ENCODE peak calls at places on chromosomes 13 and 19, in seven cellular contexts. H is tibial nerve, X is progenitor cell of endocrine pancreas, Y is HuH-7, B is COR-L47, N is NCI-H82, C is HFFc6. A is an unnamed sample.

GRCh38 chr13:24040835-24041234 is 119.7 kb upstream of the SPATA13 start:
- DNase-seq in H (no peak), X (no peak), Y (no peak), B (peak; percentile 64), N (no peak), C (no peak), A (no peak)

GRCh38 chr19:4573682-4574081 is 14.2 kb upstream of the SEMA6B start:
- DNase-seq in H (no peak), X (no peak), Y (no peak), B (no peak), N (no peak), C (no peak), A (no peak)

GRCh38 chr19:7552781-7553180 is 17.3 kb downstream of the PNPLA6 start:
- DNase-seq in H (no peak), X (no peak), Y (no peak), B (no peak), N (no peak), C (no peak), A (no peak)

GRCh38 chr13:32390484-32390883 is 37.4 kb downstream of the N4BP2L1 start:
- DNase-seq in H (no peak), X (no peak), Y (no peak), B (no peak), N (no peak), C (no peak), A (no peak)

GRCh38 chr19:49488863-49489537 is 1.6 kb downstream of the RPL13A start:
- DNase-seq in H (no peak), X (no peak), Y (no peak), B (no peak), N (peak; percentile 23), C (no peak), A (no peak)

GRCh38 chr13:47455581-47455980 is 545.5 kb downstream of the SUCLA2 start:
- DNase-seq in H (no peak), X (no peak), Y (no peak), B (no peak), N (peak; percentile 7), C (peak; percentile 21), A (no peak)

GRCh38 chr19:5086725-5087439 is 118.0 kb downstream of the KDM4B start:
- DNase-seq in H (no peak), X (no peak), Y (no peak), B (peak; percentile 50), N (no peak), C (no peak), A (no peak)

GRCh38 chr19:44626067-44626624 is 12.8 kb downstream of the IGSF23 start:
- DNase-seq in H (no peak), X (no peak), Y (no peak), B (no peak), N (no peak), C (peak; percentile 93), A (peak; percentile 93)

GRCh38 chr19:39951686-39952085 is 17.3 kb upstream of the FCGBP start:
- DNase-seq in H (no peak), X (no peak), Y (no peak), B (no peak), N (no peak), C (peak; percentile 28), A (peak; percentile 69)

GRCh38 chr19:35712910-35713845 is 4.6 kb upstream of the KMT2B start:
- DNase-seq in H (no peak), X (no peak), Y (no peak), B (no peak), N (no peak), C (no peak), A (no peak)

GRCh38 chr19:52351512-52351911 is 15.5 kb downstream of the ZNF610 start:
- DNase-seq in H (no peak), X (peak; percentile 15), Y (no peak), B (peak; percentile 13), N (peak; percentile 15), C (no peak), A (no peak)

GRCh38 chr13:44211286-44211685 is 162.3 kb upstream of the SERP2 start:
- DNase-seq in H (no peak), X (no peak), Y (no peak), B (no peak), N (no peak), C (no peak), A (no peak)

GRCh38 chr19:38079926-38080380 is 144.1 kb downstream of the DPF1 start:
- DNase-seq in H (no peak), X (no peak), Y (peak; percentile 58), B (peak; percentile 81), N (no peak), C (peak; percentile 91), A (peak; percentile 86)

GRCh38 chr19:2611483-2612464 is 90.7 kb downstream of the GNG7 start:
- DNase-seq in H (no peak), X (no peak), Y (no peak), B (no peak), N (no peak), C (no peak), A (no peak)

GRCh38 chr19:24033962-24034342 is 53.0 kb upstream of the ZNF254 start:
- DNase-seq in H (no peak), X (no peak), Y (peak; percentile 51), B (peak; percentile 23), N (peak; percentile 71), C (peak; percentile 64), A (peak; percentile 70)

GRCh38 chr19:800360-801029 is 3.2 kb downstream of the PTBP1 start:
- DNase-seq in H (no peak), X (no peak), Y (no peak), B (no peak), N (no peak), C (no peak), A (no peak)

GRCh38 chr19:4376991-4377781 is 23.2 kb downstream of the SH3GL1 start:
- DNase-seq in H (no peak), X (no peak), Y (no peak), B (no peak), N (no peak), C (peak; percentile 19), A (no peak)

GRCh38 chr19:56084835-56085536 is 36.1 kb downstream of the ZNF787 start:
- DNase-seq in H (no peak), X (no peak), Y (no peak), B (no peak), N (peak; percentile 32), C (no peak), A (no peak)

GRCh38 chr13:45781553-45782326 is 69.8 kb downstream of the SIAH3 start:
- DNase-seq in H (no peak), X (no peak), Y (no peak), B (peak; percentile 97), N (peak; percentile 97), C (no peak), A (no peak)

GRCh38 chr19:51637362-51637978 is 7.3 kb upstream of the SIGLEC5 start:
- DNase-seq in H (no peak), X (no peak), Y (no peak), B (no peak), N (peak; percentile 42), C (no peak), A (no peak)

GRCh38 chr13:98752111-98752941 is at the start of gene SLC15A1:
- DNase-seq in H (no peak), X (peak; percentile 23), Y (no peak), B (no peak), N (peak; percentile 15), C (no peak), A (no peak)

GRCh38 chr19:17788632-17789031 is 6.3 kb upstream of the B3GNT3 start:
- DNase-seq in H (no peak), X (no peak), Y (no peak), B (no peak), N (no peak), C (no peak), A (no peak)

GRCh38 chr13:40983725-40984669 is 35.1 kb downstream of the ELF1 start:
- DNase-seq in H (no peak), X (no peak), Y (no peak), B (peak; percentile 37), N (no peak), C (no peak), A (no peak)

GRCh38 chr13:100566543-100566942 is 22.0 kb downstream of the GGACT start:
- DNase-seq in H (no peak), X (no peak), Y (no peak), B (no peak), N (no peak), C (peak; percentile 13), A (no peak)

GRCh38 chr19:18102916-18103542 is 5.5 kb downstream of the MAST3 start:
- DNase-seq in H (no peak), X (no peak), Y (no peak), B (no peak), N (peak; percentile 96), C (no peak), A (no peak)

GRCh38 chr19:13091400-13092161 is 11.1 kb downstream of the LYL1 start:
- DNase-seq in H (no peak), X (no peak), Y (no peak), B (peak; percentile 37), N (peak; percentile 38), C (no peak), A (peak; percentile 82)

GRCh38 chr13:36298535-36299068 is 988 bp upstream of the CCDC169 start:
- DNase-seq in H (no peak), X (no peak), Y (no peak), B (no peak), N (no peak), C (no peak), A (no peak)

GRCh38 chr13:111938743-111939142 is 128.2 kb upstream of the SOX1 start:
- DNase-seq in H (no peak), X (no peak), Y (no peak), B (no peak), N (no peak), C (no peak), A (no peak)

A was measured in brain microvascular endothelial cell.